ENCODE peak calls at places on chromosomes 11 and 22, in four cellular contexts. O is IMR-90, N is iPS DF 19.7, M is mesenchymal stem cell. J is an unnamed sample.

GRCh38 chr22:49305215-49305965 is 522.3 kb downstream of the BRD1 start:
- DNase-seq in N (no peak), O (no peak), M (no peak), J (no peak)

GRCh38 chr22:47168900-47169800 is 406.7 kb downstream of the TBC1D22A start:
- DNase-seq in M (peak; percentile 10), N (peak; percentile 5), O (peak; percentile 8), J (peak; percentile 13)

GRCh38 chr11:127308291-127308690 is 307.7 kb upstream of the KIRREL3 start:
- DNase-seq in M (no peak), N (no peak), O (no peak), J (no peak)

GRCh38 chr11:105344938-105345337 is 205.4 kb upstream of the CARD18 start:
- DNase-seq in M (peak; percentile 3), N (no peak), O (no peak), J (no peak)

GRCh38 chr11:125351045-125351867 is 144.8 kb downstream of the FEZ1 start:
- DNase-seq in N (no peak), O (no peak), M (no peak), J (no peak)

GRCh38 chr22:19242699-19243098 is 48.8 kb downstream of the CLTCL1 start:
- DNase-seq in M (no peak), N (no peak), O (no peak), J (no peak)

GRCh38 chr11:126971305-126971704 is 29.3 kb downstream of the KIRREL3 start:
- DNase-seq in M (no peak), N (no peak), O (no peak), J (no peak)

GRCh38 chr11:46333129-46333947 is 13.9 kb upstream of the DGKZ start:
- DNase-seq in M (no peak), N (no peak), O (no peak), J (no peak)

GRCh38 chr11:78914503-78914902 is 339.8 kb upstream of the NARS2 start:
- DNase-seq in M (no peak), O (no peak), N (no peak), J (no peak)

GRCh38 chr22:44204937-44205712 is 24.4 kb downstream of the PARVG start:
- DNase-seq in N (no peak), M (no peak), O (no peak), J (no peak)

GRCh38 chr11:95138448-95138847 is 48.8 kb downstream of the ENDOD1 start:
- DNase-seq in O (no peak), M (peak; percentile 38), N (no peak), J (peak; percentile 63)

GRCh38 chr11:57639321-57640067 is 10.2 kb downstream of the YPEL4 start:
- DNase-seq in M (peak; percentile 81), O (peak; percentile 57), N (peak; percentile 96), J (peak; percentile 88)

GRCh38 chr11:128330203-128330602 is 257.2 kb downstream of the ETS1 start:
- DNase-seq in N (no peak), M (no peak), O (no peak), J (no peak)

GRCh38 chr11:26896716-26897115 is 97.2 kb upstream of the FIBIN start:
- DNase-seq in M (no peak), N (no peak), O (no peak), J (peak; percentile 59)

J was measured in fibroblast of villous mesenchyme.